ENCODE peak calls at places on chromosomes 5 and 9, in seven cellular contexts. X, H, U, A, R, L and G are unnamed samples.

GRCh38 chr9:83403864-83404263 is 134.3 kb downstream of the FRMD3 start:
- DNase-seq in X (no peak), H (peak), U (no peak), A (peak), R (no peak), L (peak), G (no peak)

GRCh38 chr9:20428976-20429375 is 193.3 kb downstream of the MLLT3 start:
- DNase-seq in X (no peak), H (no peak), U (no peak), A (no peak), R (no peak), L (no peak), G (no peak)

GRCh38 chr9:6410653-6411052 is 2.3 kb upstream of the UHRF2 start:
- DNase-seq in X (no peak), H (no peak), U (no peak), A (no peak), R (no peak), L (no peak), G (no peak)

GRCh38 chr9:113387560-113388230 is 10.9 kb upstream of the HDHD3 start:
- DNase-seq in X (no peak), H (no peak), U (no peak), A (no peak), R (no peak), L (no peak), G (no peak)

GRCh38 chr5:132272341-132273210 is 15.1 kb downstream of the PDLIM4 start:
- DNase-seq in X (no peak), H (peak), U (peak), A (peak), R (peak), L (peak), G (peak)

GRCh38 chr5:131364507-131365050 is 100.7 kb downstream of the CDC42SE2 start:
- DNase-seq in X (no peak), H (no peak), U (no peak), A (no peak), R (no peak), L (no peak), G (no peak)

GRCh38 chr5:142420521-142420920 is 95.7 kb upstream of the SPRY4 start:
- DNase-seq in X (no peak), H (no peak), U (no peak), A (no peak), R (no peak), L (no peak), G (no peak)

GRCh38 chr5:73446631-73447233 is 1.8 kb downstream of the FOXD1 start:
- DNase-seq in X (no peak), H (no peak), U (no peak), A (no peak), R (peak), L (no peak), G (no peak)

GRCh38 chr9:80004687-80005086 is 432.9 kb downstream of the TLE4 start:
- DNase-seq in X (no peak), H (no peak), U (no peak), A (no peak), R (no peak), L (no peak), G (no peak)

GRCh38 chr9:107548298-107549142 is 59.0 kb upstream of the KLF4 start:
- DNase-seq in X (no peak), H (peak), U (no peak), A (peak), R (peak), L (peak), G (no peak)

GRCh38 chr5:9861664-9862256 is 231.6 kb upstream of the TAS2R1 start:
- DNase-seq in X (no peak), H (peak), U (no peak), A (no peak), R (no peak), L (peak), G (no peak)

GRCh38 chr5:138542120-138542955 is 698 bp downstream of the ETF1 start:
- DNase-seq in X (no peak), H (no peak), U (no peak), A (no peak), R (peak), L (no peak), G (no peak)

GRCh38 chr5:156678484-156678883 is 171.6 kb upstream of the PPP1R2B start:
- DNase-seq in X (no peak), H (no peak), U (no peak), A (no peak), R (no peak), L (no peak), G (no peak)

GRCh38 chr5:44881266-44881665 is 72.5 kb downstream of the MRPS30 start:
- DNase-seq in X (no peak), H (no peak), U (no peak), A (no peak), R (no peak), L (no peak), G (no peak)

GRCh38 chr9:137669261-137669672 is 50.5 kb downstream of the EHMT1 start:
- DNase-seq in X (no peak), H (no peak), U (no peak), A (no peak), R (no peak), L (no peak), G (no peak)

GRCh38 chr9:130267930-130268329 is 2.4 kb downstream of the HMCN2 start:
- DNase-seq in X (no peak), H (no peak), U (no peak), A (no peak), R (no peak), L (no peak), G (no peak)

GRCh38 chr5:83475540-83476469 is 4.3 kb downstream of the VCAN start:
- DNase-seq in X (no peak), H (peak), U (no peak), A (peak), R (peak), L (peak), G (no peak)

GRCh38 chr5:1656271-1656975 is 132.7 kb upstream of the LPCAT1 start:
- DNase-seq in X (peak), H (no peak), U (peak), A (no peak), R (no peak), L (no peak), G (no peak)

GRCh38 chr5:75320341-75320740 is 16.7 kb upstream of the HMGCR start:
- DNase-seq in X (no peak), H (peak), U (no peak), A (no peak), R (peak), L (no peak), G (no peak)

GRCh38 chr5:61330341-61330878 is 1.6 kb upstream of the ZSWIM6 start:
- DNase-seq in X (no peak), H (peak), U (no peak), A (peak), R (peak), L (peak), G (no peak)

GRCh38 chr9:27377147-27377807 is 80.3 kb upstream of the EQTN start:
- DNase-seq in X (no peak), H (peak), U (no peak), A (no peak), R (peak), L (no peak), G (no peak)

GRCh38 chr5:89769975-89770374 is 639.6 kb downstream of the CETN3 start:
- DNase-seq in X (no peak), H (peak), U (no peak), A (peak), R (peak), L (no peak), G (no peak)

GRCh38 chr5:156391139-156391538 is 64.2 kb downstream of the SGCD start:
- DNase-seq in X (no peak), H (peak), U (no peak), A (peak), R (peak), L (no peak), G (no peak)

GRCh38 chr9:129888809-129889460 is 53.7 kb downstream of the USP20 start:
- DNase-seq in X (no peak), H (no peak), U (no peak), A (no peak), R (no peak), L (no peak), G (peak)

GRCh38 chr5:112419050-112419595 is at the start of gene EPB41L4A:
- DNase-seq in X (peak), H (no peak), U (no peak), A (peak), R (no peak), L (no peak), G (peak)

GRCh38 chr9:95506438-95506691 is 10.4 kb downstream of the PTCH1 start:
- DNase-seq in X (no peak), H (peak), U (no peak), A (peak), R (no peak), L (peak), G (no peak)

GRCh38 chr5:6830643-6831239 is 117.5 kb downstream of the TENT4A start:
- DNase-seq in X (no peak), H (no peak), U (no peak), A (no peak), R (no peak), L (no peak), G (no peak)

GRCh38 chr5:151002250-151002649 is 18.1 kb upstream of the GPX3 start:
- DNase-seq in X (no peak), H (peak), U (no peak), A (peak), R (peak), L (peak), G (no peak)
- TF ChIP-seq CTCF in X (peak), H (peak), U (no peak), A (peak), R (peak), L (peak), G (peak)

GRCh38 chr9:89893886-89894285 is 289.1 kb downstream of the GADD45G start:
- DNase-seq in X (no peak), H (no peak), U (no peak), A (no peak), R (no peak), L (no peak), G (no peak)

GRCh38 chr9:89892053-89892419 is 287.2 kb downstream of the GADD45G start:
- DNase-seq in X (no peak), H (no peak), U (no peak), A (peak), R (no peak), L (no peak), G (no peak)

GRCh38 chr9:89891221-89892052 is 286.6 kb downstream of the GADD45G start:
- DNase-seq in X (no peak), H (no peak), U (no peak), A (peak), R (no peak), L (no peak), G (no peak)

GRCh38 chr9:89890326-89890980 is 285.6 kb downstream of the GADD45G start:
- DNase-seq in X (no peak), H (no peak), U (no peak), A (no peak), R (no peak), L (no peak), G (no peak)

GRCh38 chr9:89892920-89893319 is 288.1 kb downstream of the GADD45G start:
- DNase-seq in X (no peak), H (no peak), U (no peak), A (no peak), R (no peak), L (no peak), G (no peak)
- TF ChIP-seq CTCF in X (no peak), H (no peak), U (no peak), A (no peak), R (no peak), L (no peak), G (no peak)

GRCh38 chr5:158770506-158770905 is 329.2 kb downstream of the EBF1 start:
- DNase-seq in X (no peak), H (peak), U (no peak), A (no peak), R (peak), L (no peak), G (no peak)
- TF ChIP-seq CTCF in X (peak), H (peak), U (no peak), A (peak), R (no peak), L (no peak), G (peak)

GRCh38 chr9:69755205-69755604 is 4.6 kb downstream of the PTAR1 start:
- DNase-seq in X (no peak), H (no peak), U (no peak), A (no peak), R (no peak), L (no peak), G (no peak)
- TF ChIP-seq CTCF in X (no peak), H (no peak), U (no peak), A (no peak), R (no peak), L (no peak), G (no peak)

DNA sequence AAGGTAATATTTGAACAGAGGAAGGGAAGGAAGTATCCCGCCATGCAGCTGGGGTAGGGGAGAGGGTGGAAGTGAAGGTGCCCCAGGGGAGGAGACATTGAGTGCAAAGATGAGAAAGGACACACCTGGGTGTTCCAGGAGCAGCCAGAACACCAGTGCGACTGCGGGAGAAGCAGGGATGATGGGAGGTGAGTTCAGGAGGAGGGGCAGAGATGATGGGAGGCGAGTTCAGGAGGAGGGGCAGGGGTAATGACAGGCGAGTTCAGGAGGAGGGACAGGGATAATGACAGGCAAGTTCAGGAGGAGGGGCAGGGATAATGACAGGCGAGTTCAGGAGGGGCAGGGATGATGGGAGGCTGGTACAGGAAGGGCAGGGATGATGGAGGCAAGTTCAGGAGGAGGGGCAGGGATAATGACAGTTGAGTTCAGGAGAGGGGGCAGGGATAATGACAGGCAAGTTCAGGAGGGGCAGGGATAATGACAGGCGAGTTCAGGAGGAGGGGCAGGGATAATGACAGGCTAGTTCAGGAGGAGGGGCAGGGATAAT is 17.2 kb upstream of the SPOCK1 start:
- DNase-seq in X (no peak), H (no peak), U (no peak), A (no peak), R (no peak), L (no peak), G (no peak)
- TF ChIP-seq CTCF in X (no peak), H (no peak), U (no peak), A (no peak), R (no peak), L (no peak), G (no peak)

GRCh38 chr5:140115186-140115500 is 1.2 kb downstream of the PURA start:
- DNase-seq in X (no peak), H (no peak), U (no peak), A (no peak), R (no peak), L (no peak), G (no peak)

GRCh38 chr5:140116716-140117115 is 2.8 kb downstream of the PURA start:
- DNase-seq in X (no peak), H (no peak), U (no peak), A (no peak), R (peak), L (no peak), G (no peak)

GRCh38 chr5:140117523-140117922 is 3.6 kb downstream of the PURA start:
- DNase-seq in X (no peak), H (no peak), U (no peak), A (no peak), R (no peak), L (no peak), G (no peak)

GRCh38 chr5:140114341-140115185 is 654 bp downstream of the PURA start:
- DNase-seq in X (peak), H (peak), U (peak), A (peak), R (peak), L (peak), G (peak)

GRCh38 chr5:140118294-140118936 is 4.5 kb downstream of the PURA start:
- DNase-seq in X (no peak), H (peak), U (no peak), A (no peak), R (no peak), L (no peak), G (no peak)
- TF ChIP-seq CTCF in X (no peak), H (no peak), U (no peak), A (no peak), R (no peak), L (no peak), G (peak)

DNA sequence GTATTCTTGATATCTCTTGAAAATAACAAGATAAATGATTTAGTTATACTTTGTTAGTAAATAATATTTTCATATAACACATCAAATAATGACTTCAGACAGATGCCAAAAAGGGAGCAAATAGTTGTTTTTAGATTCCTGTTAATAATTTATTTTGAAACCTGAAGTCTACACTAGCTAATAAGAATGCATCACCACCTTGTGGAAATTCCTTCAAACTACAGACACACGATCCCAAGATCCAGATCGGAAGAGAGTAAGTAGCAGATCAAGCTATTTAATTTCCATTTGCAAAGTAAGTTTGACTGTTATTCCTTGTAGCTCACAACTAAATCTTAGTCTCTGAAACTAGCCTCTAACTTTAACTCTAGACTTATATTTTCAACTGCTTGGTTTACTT is 35.5 kb upstream of the ISL1 start:
- DNase-seq in X (no peak), H (no peak), U (no peak), A (no peak), R (peak), L (no peak), G (no peak)
- TF ChIP-seq CTCF in X (peak), H (no peak), U (no peak), A (no peak), R (peak), L (peak), G (no peak)

DNA sequence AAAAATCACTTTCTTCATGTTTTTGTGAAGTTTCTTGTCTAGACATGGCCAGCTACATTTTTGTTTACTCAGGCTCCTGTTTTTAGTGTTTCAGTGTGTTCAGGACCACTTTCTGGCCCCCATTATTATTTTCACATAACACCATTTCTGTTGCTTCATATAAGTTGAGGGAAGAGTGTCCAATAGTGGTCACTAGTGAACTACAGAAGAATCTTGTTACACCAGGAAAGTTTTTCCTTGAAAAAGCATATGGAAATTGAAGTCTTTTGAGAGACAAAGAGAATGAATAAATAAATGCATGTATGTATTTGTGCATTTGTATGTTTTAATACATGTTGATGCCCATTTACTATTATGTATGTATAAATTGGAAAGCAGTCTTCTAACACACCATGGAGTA is 3.8 kb downstream of the ADAMTSL1 start:
- DNase-seq in X (no peak), H (no peak), U (no peak), A (no peak), R (no peak), L (no peak), G (no peak)
- TF ChIP-seq CTCF in X (no peak), H (peak), U (no peak), A (peak), R (no peak), L (peak), G (no peak)

GRCh38 chr9:133375116-133375723 is 640 bp downstream of the SURF4 start:
- DNase-seq in X (no peak), H (peak), U (no peak), A (peak), R (peak), L (no peak), G (peak)
- TF ChIP-seq CTCF in X (no peak), H (no peak), U (no peak), A (no peak), R (no peak), L (no peak), G (peak)